ENCODE peak calls at places on chromosomes 12 and 14, in ten cellular contexts. One of them, this sample, is unnamed.

GRCh38 chr14:100586520-100587247 is 533 bp downstream of the BEGAIN start:
- DNase-seq in GOT3: no peak
- DNase-seq in CD4-positive, CD25-positive, alpha-beta regulatory T cell: no peak
- DNase-seq in naive thymus-derived CD8-positive, alpha-beta T cell: no peak
- DNase-seq in GM10248: no peak
- DNase-seq in NCI-H1436: peak; percentile 77
- DNase-seq in HepG2: no peak
- DNase-seq in NCI-H748 treated with DMSO at 0.1 percent for 48 hours: peak; percentile 29
- DNase-seq in NCI-H446: no peak
- DNase-seq in NCI-H524: peak; percentile 77
- DNase-seq in this sample: peak; percentile 63

GRCh38 chr14:63857467-63858030 is 4.7 kb downstream of the SYNE2 start:
- DNase-seq in GOT3: no peak
- DNase-seq in CD4-positive, CD25-positive, alpha-beta regulatory T cell: peak; percentile 25
- DNase-seq in naive thymus-derived CD8-positive, alpha-beta T cell: no peak
- DNase-seq in GM10248: no peak
- DNase-seq in NCI-H1436: peak; percentile 27
- DNase-seq in HepG2: no peak
- DNase-seq in NCI-H748 treated with DMSO at 0.1 percent for 48 hours: no peak
- DNase-seq in NCI-H446: no peak
- DNase-seq in NCI-H524: no peak
- DNase-seq in this sample: no peak

GRCh38 chr14:105261781-105262180 is 13.4 kb downstream of the BTBD6 start:
- DNase-seq in GOT3: no peak
- DNase-seq in CD4-positive, CD25-positive, alpha-beta regulatory T cell: no peak
- DNase-seq in naive thymus-derived CD8-positive, alpha-beta T cell: no peak
- DNase-seq in GM10248: no peak
- DNase-seq in NCI-H1436: no peak
- DNase-seq in HepG2: no peak
- DNase-seq in NCI-H748 treated with DMSO at 0.1 percent for 48 hours: no peak
- DNase-seq in NCI-H446: no peak
- DNase-seq in NCI-H524: peak; percentile 37
- DNase-seq in this sample: no peak

GRCh38 chr12:26845984-26846383 is 13.0 kb upstream of the ITPR2 start:
- DNase-seq in GOT3: no peak
- DNase-seq in CD4-positive, CD25-positive, alpha-beta regulatory T cell: no peak
- DNase-seq in naive thymus-derived CD8-positive, alpha-beta T cell: no peak
- DNase-seq in GM10248: no peak
- DNase-seq in NCI-H1436: no peak
- DNase-seq in HepG2: peak; percentile 57
- DNase-seq in NCI-H748 treated with DMSO at 0.1 percent for 48 hours: no peak
- DNase-seq in NCI-H446: no peak
- DNase-seq in NCI-H524: no peak
- DNase-seq in this sample: no peak

GRCh38 chr14:50531595-50532501 is 521 bp downstream of the MAP4K5 start:
- DNase-seq in GOT3: no peak
- DNase-seq in CD4-positive, CD25-positive, alpha-beta regulatory T cell: peak; percentile 21
- DNase-seq in naive thymus-derived CD8-positive, alpha-beta T cell: no peak
- DNase-seq in GM10248: peak; percentile 36
- DNase-seq in NCI-H1436: peak; percentile 10
- DNase-seq in HepG2: no peak
- DNase-seq in NCI-H748 treated with DMSO at 0.1 percent for 48 hours: no peak
- DNase-seq in NCI-H446: no peak
- DNase-seq in NCI-H524: peak; percentile 75
- DNase-seq in this sample: peak; percentile 48

GRCh38 chr12:29671742-29672141 is 112.0 kb downstream of the TMTC1 start:
- DNase-seq in GOT3: no peak
- DNase-seq in CD4-positive, CD25-positive, alpha-beta regulatory T cell: no peak
- DNase-seq in naive thymus-derived CD8-positive, alpha-beta T cell: no peak
- DNase-seq in GM10248: no peak
- DNase-seq in NCI-H1436: no peak
- DNase-seq in HepG2: no peak
- DNase-seq in NCI-H748 treated with DMSO at 0.1 percent for 48 hours: no peak
- DNase-seq in NCI-H446: no peak
- DNase-seq in NCI-H524: no peak
- DNase-seq in this sample: no peak

GRCh38 chr12:92538970-92539749 is 163.6 kb upstream of the PLEKHG7 start:
- DNase-seq in GOT3: no peak
- DNase-seq in CD4-positive, CD25-positive, alpha-beta regulatory T cell: no peak
- DNase-seq in naive thymus-derived CD8-positive, alpha-beta T cell: no peak
- DNase-seq in GM10248: peak; percentile 58
- DNase-seq in NCI-H1436: no peak
- DNase-seq in HepG2: no peak
- DNase-seq in NCI-H748 treated with DMSO at 0.1 percent for 48 hours: no peak
- DNase-seq in NCI-H446: no peak
- DNase-seq in NCI-H524: no peak
- DNase-seq in this sample: no peak

GRCh38 chr14:74035556-74035955 is 16.4 kb downstream of the BBOF1 start:
- DNase-seq in GOT3: no peak
- DNase-seq in CD4-positive, CD25-positive, alpha-beta regulatory T cell: no peak
- DNase-seq in naive thymus-derived CD8-positive, alpha-beta T cell: no peak
- DNase-seq in GM10248: no peak
- DNase-seq in NCI-H1436: no peak
- DNase-seq in HepG2: no peak
- DNase-seq in NCI-H748 treated with DMSO at 0.1 percent for 48 hours: no peak
- DNase-seq in NCI-H446: no peak
- DNase-seq in NCI-H524: peak; percentile 73
- DNase-seq in this sample: no peak

GRCh38 chr14:105477659-105478623 is 3.3 kb downstream of the CRIP2 start:
- DNase-seq in GOT3: no peak
- DNase-seq in CD4-positive, CD25-positive, alpha-beta regulatory T cell: peak; percentile 72
- DNase-seq in naive thymus-derived CD8-positive, alpha-beta T cell: peak; percentile 76
- DNase-seq in GM10248: no peak
- DNase-seq in NCI-H1436: no peak
- DNase-seq in HepG2: no peak
- DNase-seq in NCI-H748 treated with DMSO at 0.1 percent for 48 hours: no peak
- DNase-seq in NCI-H446: no peak
- DNase-seq in NCI-H524: no peak
- DNase-seq in this sample: no peak

GRCh38 chr12:30752255-30752654 is 2.5 kb downstream of the CAPRIN2 start:
- DNase-seq in GOT3: no peak
- DNase-seq in CD4-positive, CD25-positive, alpha-beta regulatory T cell: no peak
- DNase-seq in naive thymus-derived CD8-positive, alpha-beta T cell: no peak
- DNase-seq in GM10248: no peak
- DNase-seq in NCI-H1436: no peak
- DNase-seq in HepG2: no peak
- DNase-seq in NCI-H748 treated with DMSO at 0.1 percent for 48 hours: no peak
- DNase-seq in NCI-H446: no peak
- DNase-seq in NCI-H524: no peak
- DNase-seq in this sample: no peak

GRCh38 chr14:83485591-83485990 is 1951.9 kb upstream of the SEL1L start:
- DNase-seq in GOT3: no peak
- DNase-seq in CD4-positive, CD25-positive, alpha-beta regulatory T cell: no peak
- DNase-seq in naive thymus-derived CD8-positive, alpha-beta T cell: no peak
- DNase-seq in GM10248: no peak
- DNase-seq in NCI-H1436: no peak
- DNase-seq in HepG2: no peak
- DNase-seq in NCI-H748 treated with DMSO at 0.1 percent for 48 hours: no peak
- DNase-seq in NCI-H446: no peak
- DNase-seq in NCI-H524: no peak
- DNase-seq in this sample: no peak

GRCh38 chr12:26119391-26119981 is 5.4 kb downstream of the BHLHE41 start:
- DNase-seq in GOT3: no peak
- DNase-seq in CD4-positive, CD25-positive, alpha-beta regulatory T cell: no peak
- DNase-seq in naive thymus-derived CD8-positive, alpha-beta T cell: no peak
- DNase-seq in GM10248: no peak
- DNase-seq in NCI-H1436: no peak
- DNase-seq in HepG2: peak; percentile 24
- DNase-seq in NCI-H748 treated with DMSO at 0.1 percent for 48 hours: peak; percentile 10
- DNase-seq in NCI-H446: peak; percentile 28
- DNase-seq in NCI-H524: peak; percentile 67
- DNase-seq in this sample: no peak

GRCh38 chr14:40850191-40850590 is 756.5 kb upstream of the LRFN5 start:
- DNase-seq in GOT3: no peak
- DNase-seq in CD4-positive, CD25-positive, alpha-beta regulatory T cell: no peak
- DNase-seq in naive thymus-derived CD8-positive, alpha-beta T cell: no peak
- DNase-seq in GM10248: no peak
- DNase-seq in NCI-H1436: no peak
- DNase-seq in HepG2: no peak
- DNase-seq in NCI-H748 treated with DMSO at 0.1 percent for 48 hours: no peak
- DNase-seq in NCI-H446: no peak
- DNase-seq in NCI-H524: peak; percentile 11
- DNase-seq in this sample: no peak

GRCh38 chr12:87847147-87847546 is 182.1 kb downstream of the C12orf50 start:
- DNase-seq in GOT3: no peak
- DNase-seq in CD4-positive, CD25-positive, alpha-beta regulatory T cell: no peak
- DNase-seq in naive thymus-derived CD8-positive, alpha-beta T cell: no peak
- DNase-seq in GM10248: no peak
- DNase-seq in NCI-H1436: no peak
- DNase-seq in HepG2: no peak
- DNase-seq in NCI-H748 treated with DMSO at 0.1 percent for 48 hours: peak; percentile 25
- DNase-seq in NCI-H446: no peak
- DNase-seq in NCI-H524: peak; percentile 1
- DNase-seq in this sample: no peak

GRCh38 chr14:24071836-24072420 is 566 bp downstream of the CPNE6 start:
- DNase-seq in GOT3: no peak
- DNase-seq in CD4-positive, CD25-positive, alpha-beta regulatory T cell: no peak
- DNase-seq in naive thymus-derived CD8-positive, alpha-beta T cell: no peak
- DNase-seq in GM10248: no peak
- DNase-seq in NCI-H1436: no peak
- DNase-seq in HepG2: no peak
- DNase-seq in NCI-H748 treated with DMSO at 0.1 percent for 48 hours: no peak
- DNase-seq in NCI-H446: no peak
- DNase-seq in NCI-H524: no peak
- DNase-seq in this sample: no peak

GRCh38 chr12:109737111-109737510 is 23.5 kb downstream of the FAM222A start:
- DNase-seq in GOT3: no peak
- DNase-seq in CD4-positive, CD25-positive, alpha-beta regulatory T cell: no peak
- DNase-seq in naive thymus-derived CD8-positive, alpha-beta T cell: no peak
- DNase-seq in GM10248: no peak
- DNase-seq in NCI-H1436: no peak
- DNase-seq in HepG2: no peak
- DNase-seq in NCI-H748 treated with DMSO at 0.1 percent for 48 hours: no peak
- DNase-seq in NCI-H446: no peak
- DNase-seq in NCI-H524: no peak
- DNase-seq in this sample: no peak

GRCh38 chr12:93572712-93573551 is 457 bp downstream of the SOCS2 start:
- DNase-seq in GOT3: no peak
- DNase-seq in CD4-positive, CD25-positive, alpha-beta regulatory T cell: no peak
- DNase-seq in naive thymus-derived CD8-positive, alpha-beta T cell: peak; percentile 32
- DNase-seq in GM10248: peak; percentile 29
- DNase-seq in NCI-H1436: no peak
- DNase-seq in HepG2: no peak
- DNase-seq in NCI-H748 treated with DMSO at 0.1 percent for 48 hours: peak; percentile 18
- DNase-seq in NCI-H446: no peak
- DNase-seq in NCI-H524: peak; percentile 53
- DNase-seq in this sample: peak; percentile 1

GRCh38 chr12:107847430-107847829 is 72.9 kb downstream of the ASCL4 start:
- DNase-seq in GOT3: no peak
- DNase-seq in CD4-positive, CD25-positive, alpha-beta regulatory T cell: no peak
- DNase-seq in naive thymus-derived CD8-positive, alpha-beta T cell: no peak
- DNase-seq in GM10248: no peak
- DNase-seq in NCI-H1436: no peak
- DNase-seq in HepG2: no peak
- DNase-seq in NCI-H748 treated with DMSO at 0.1 percent for 48 hours: no peak
- DNase-seq in NCI-H446: no peak
- DNase-seq in NCI-H524: peak; percentile 22
- DNase-seq in this sample: no peak

GRCh38 chr14:72262771-72263170 is 330.5 kb downstream of the RGS6 start:
- DNase-seq in GOT3: no peak
- DNase-seq in CD4-positive, CD25-positive, alpha-beta regulatory T cell: no peak
- DNase-seq in naive thymus-derived CD8-positive, alpha-beta T cell: no peak
- DNase-seq in GM10248: no peak
- DNase-seq in NCI-H1436: no peak
- DNase-seq in HepG2: no peak
- DNase-seq in NCI-H748 treated with DMSO at 0.1 percent for 48 hours: no peak
- DNase-seq in NCI-H446: no peak
- DNase-seq in NCI-H524: no peak
- DNase-seq in this sample: no peak

GRCh38 chr14:50622978-50623377 is 45.1 kb downstream of the SAV1 start:
- DNase-seq in GOT3: no peak
- DNase-seq in CD4-positive, CD25-positive, alpha-beta regulatory T cell: no peak
- DNase-seq in naive thymus-derived CD8-positive, alpha-beta T cell: no peak
- DNase-seq in GM10248: no peak
- DNase-seq in NCI-H1436: no peak
- DNase-seq in HepG2: no peak
- DNase-seq in NCI-H748 treated with DMSO at 0.1 percent for 48 hours: no peak
- DNase-seq in NCI-H446: no peak
- DNase-seq in NCI-H524: no peak
- DNase-seq in this sample: no peak

GRCh38 chr14:29896354-29896768 is 31.3 kb downstream of the PRKD1 start:
- DNase-seq in GOT3: no peak
- DNase-seq in CD4-positive, CD25-positive, alpha-beta regulatory T cell: no peak
- DNase-seq in naive thymus-derived CD8-positive, alpha-beta T cell: no peak
- DNase-seq in GM10248: no peak
- DNase-seq in NCI-H1436: no peak
- DNase-seq in HepG2: peak; percentile 15
- DNase-seq in NCI-H748 treated with DMSO at 0.1 percent for 48 hours: peak; percentile 96
- DNase-seq in NCI-H446: peak; percentile 51
- DNase-seq in NCI-H524: peak; percentile 40
- DNase-seq in this sample: no peak

GRCh38 chr14:54423991-54424390 is 17.2 kb downstream of the CNIH1 start:
- DNase-seq in GOT3: no peak
- DNase-seq in CD4-positive, CD25-positive, alpha-beta regulatory T cell: no peak
- DNase-seq in naive thymus-derived CD8-positive, alpha-beta T cell: no peak
- DNase-seq in GM10248: no peak
- DNase-seq in NCI-H1436: no peak
- DNase-seq in HepG2: no peak
- DNase-seq in NCI-H748 treated with DMSO at 0.1 percent for 48 hours: no peak
- DNase-seq in NCI-H446: no peak
- DNase-seq in NCI-H524: no peak
- DNase-seq in this sample: no peak

GRCh38 chr12:27319394-27319793 is 13.2 kb upstream of the BMAL2 start:
- DNase-seq in GOT3: no peak
- DNase-seq in CD4-positive, CD25-positive, alpha-beta regulatory T cell: no peak
- DNase-seq in naive thymus-derived CD8-positive, alpha-beta T cell: no peak
- DNase-seq in GM10248: no peak
- DNase-seq in NCI-H1436: no peak
- DNase-seq in HepG2: no peak
- DNase-seq in NCI-H748 treated with DMSO at 0.1 percent for 48 hours: no peak
- DNase-seq in NCI-H446: no peak
- DNase-seq in NCI-H524: no peak
- DNase-seq in this sample: no peak

GRCh38 chr12:71871116-71871515 is 31.6 kb downstream of the TBC1D15 start:
- DNase-seq in GOT3: no peak
- DNase-seq in CD4-positive, CD25-positive, alpha-beta regulatory T cell: no peak
- DNase-seq in naive thymus-derived CD8-positive, alpha-beta T cell: no peak
- DNase-seq in GM10248: no peak
- DNase-seq in NCI-H1436: no peak
- DNase-seq in HepG2: no peak
- DNase-seq in NCI-H748 treated with DMSO at 0.1 percent for 48 hours: no peak
- DNase-seq in NCI-H446: no peak
- DNase-seq in NCI-H524: no peak
- DNase-seq in this sample: no peak

GRCh38 chr14:81221579-81222102 is 882 bp upstream of the GTF2A1 start:
- DNase-seq in GOT3: no peak
- DNase-seq in CD4-positive, CD25-positive, alpha-beta regulatory T cell: no peak
- DNase-seq in naive thymus-derived CD8-positive, alpha-beta T cell: no peak
- DNase-seq in GM10248: no peak
- DNase-seq in NCI-H1436: no peak
- DNase-seq in HepG2: no peak
- DNase-seq in NCI-H748 treated with DMSO at 0.1 percent for 48 hours: no peak
- DNase-seq in NCI-H446: no peak
- DNase-seq in NCI-H524: peak; percentile 45
- DNase-seq in this sample: no peak

GRCh38 chr14:47240755-47241437 is 434.5 kb downstream of the MDGA2 start:
- DNase-seq in GOT3: no peak
- DNase-seq in CD4-positive, CD25-positive, alpha-beta regulatory T cell: no peak
- DNase-seq in naive thymus-derived CD8-positive, alpha-beta T cell: no peak
- DNase-seq in GM10248: no peak
- DNase-seq in NCI-H1436: no peak
- DNase-seq in HepG2: no peak
- DNase-seq in NCI-H748 treated with DMSO at 0.1 percent for 48 hours: no peak
- DNase-seq in NCI-H446: no peak
- DNase-seq in NCI-H524: peak; percentile 11
- DNase-seq in this sample: no peak

GRCh38 chr12:10853746-10854145 is 4.5 kb upstream of the PRR4 start:
- DNase-seq in GOT3: no peak
- DNase-seq in CD4-positive, CD25-positive, alpha-beta regulatory T cell: no peak
- DNase-seq in naive thymus-derived CD8-positive, alpha-beta T cell: no peak
- DNase-seq in GM10248: no peak
- DNase-seq in NCI-H1436: no peak
- DNase-seq in HepG2: no peak
- DNase-seq in NCI-H748 treated with DMSO at 0.1 percent for 48 hours: no peak
- DNase-seq in NCI-H446: no peak
- DNase-seq in NCI-H524: no peak
- DNase-seq in this sample: no peak

GRCh38 chr12:110270125-110270962 is 10.7 kb upstream of the ATP2A2 start:
- DNase-seq in GOT3: no peak
- DNase-seq in CD4-positive, CD25-positive, alpha-beta regulatory T cell: no peak
- DNase-seq in naive thymus-derived CD8-positive, alpha-beta T cell: no peak
- DNase-seq in GM10248: no peak
- DNase-seq in NCI-H1436: peak; percentile 44
- DNase-seq in HepG2: peak; percentile 95
- DNase-seq in NCI-H748 treated with DMSO at 0.1 percent for 48 hours: peak; percentile 90
- DNase-seq in NCI-H446: peak; percentile 46
- DNase-seq in NCI-H524: peak; percentile 93
- DNase-seq in this sample: peak; percentile 100